ENCODE peak calls at places on chromosomes 16 and 17, in nine cellular contexts. J is stimulated activated CD4-positive, alpha-beta T cell treated with anti-CD3 and anti-CD28 coated beads, Interleukin-2, amount 100 ng/mL, for 48 hours; F is GDM1; E is BJ; R is activated naive CD4-positive, alpha-beta T cell treated with anti-CD3 and anti-CD28 coated beads, Interleukin-2, amount 50 U/mL, for 16 hours; C is effector CD4-positive, alpha-beta T cell; M is activated gamma-delta T cell; P is stimulated activated CD8-positive, alpha-beta memory T cell treated with anti-CD3 and anti-CD28 coated beads, Interleukin-7, amount 100 ng/mL, for 1 hour; K is GM23248. B is an unnamed sample.

GRCh38 chr17:79074650-79075432 is at the start of gene ENGASE:
- DNase-seq in J (peak), F (peak), E (peak), R (peak), C (peak), M (peak), P (peak), K (peak), B (peak)

GRCh38 chr17:2237521-2237921 is 66.1 kb downstream of the SMG6 start:
- DNase-seq in J (no peak), F (no peak), E (no peak), R (no peak), C (no peak), M (no peak), P (no peak), K (peak), B (no peak)

GRCh38 chr16:83928341-83929055 is 24.5 kb upstream of the OSGIN1 start:
- DNase-seq in J (no peak), F (no peak), E (peak), R (no peak), C (no peak), M (no peak), P (no peak), K (peak), B (no peak)

GRCh38 chr17:63954402-63955063 is 18.2 kb downstream of the SCN4A start:
- DNase-seq in J (no peak), F (peak), E (no peak), R (peak), C (no peak), M (no peak), P (no peak), K (no peak), B (peak)

GRCh38 chr16:81987706-81988105 is 23.6 kb downstream of the SDR42E1 start:
- DNase-seq in J (no peak), F (no peak), E (no peak), R (no peak), C (no peak), M (no peak), P (no peak), K (no peak), B (no peak)

GRCh38 chr16:77589071-77589755 is 133.1 kb upstream of the NUDT7 start:
- DNase-seq in J (no peak), F (no peak), E (no peak), R (no peak), C (no peak), M (no peak), P (no peak), K (no peak), B (no peak)

GRCh38 chr17:56141046-56141839 is 12.0 kb upstream of the ANKFN1 start:
- DNase-seq in J (no peak), F (no peak), E (no peak), R (no peak), C (no peak), M (no peak), P (no peak), K (peak), B (no peak)

GRCh38 chr16:70689035-70689969 is 3.4 kb upstream of the MTSS2 start:
- DNase-seq in J (no peak), F (no peak), E (no peak), R (no peak), C (no peak), M (no peak), P (no peak), K (no peak), B (no peak)

GRCh38 chr17:76132574-76133338 is 8.3 kb downstream of the FOXJ1 start:
- DNase-seq in J (no peak), F (no peak), E (no peak), R (no peak), C (no peak), M (no peak), P (no peak), K (no peak), B (no peak)

GRCh38 chr17:71071837-71072236 is 902.5 kb downstream of the KCNJ2 start:
- DNase-seq in J (no peak), F (no peak), E (peak), R (no peak), C (no peak), M (no peak), P (no peak), K (peak), B (no peak)

GRCh38 chr17:27466748-27467375 is 10.6 kb downstream of the KSR1 start:
- DNase-seq in J (peak), F (no peak), E (no peak), R (peak), C (no peak), M (no peak), P (no peak), K (no peak), B (peak)

GRCh38 chr16:54280751-54281150 is 5.8 kb downstream of the IRX3 start:
- DNase-seq in J (no peak), F (no peak), E (no peak), R (no peak), C (no peak), M (no peak), P (no peak), K (peak), B (no peak)

GRCh38 chr17:2906907-2907306 is 110.7 kb downstream of the RAP1GAP2 start:
- DNase-seq in J (peak), F (no peak), E (no peak), R (peak), C (no peak), M (no peak), P (no peak), K (no peak), B (no peak)

GRCh38 chr17:6413073-6413472 is 21.8 kb downstream of the AIPL1 start:
- DNase-seq in J (no peak), F (peak), E (no peak), R (no peak), C (no peak), M (no peak), P (no peak), K (peak), B (no peak)

GRCh38 chr17:38701504-38702165 is 3.4 kb upstream of the MLLT6 start:
- DNase-seq in J (peak), F (peak), E (no peak), R (peak), C (peak), M (no peak), P (peak), K (peak), B (peak)

B was measured in activated effector memory CD4-positive, alpha-beta T cell treated with Interleukin-2 at 50 U/mL for 16 hours.